ENCODE peak calls at places on chromosomes 16 and 17, in five cellular contexts. One of them, this sample, is unnamed.
A peak's percentile ranks its signal among the peaks of the same experiment; 100 is the strongest.

GRCh38 chr17:41178843-41179616 is 1.0 kb upstream of the KRTAP4-2 start:
- DNase-seq in fibroblast of mammary gland: peak; percentile 70
- DNase-seq in AG04450: no peak
- DNase-seq in choroid plexus epithelial cell: no peak
- DNase-seq in neural progenitor cell: no peak
- DNase-seq in this sample: no peak

GRCh38 chr16:15967223-15967546 is 17.8 kb downstream of the ABCC1 start:
- DNase-seq in fibroblast of mammary gland: no peak
- DNase-seq in AG04450: no peak
- DNase-seq in choroid plexus epithelial cell: no peak
- DNase-seq in neural progenitor cell: no peak
- DNase-seq in this sample: no peak

GRCh38 chr17:45791935-45792334 is 7.8 kb downstream of the CRHR1 start:
- DNase-seq in fibroblast of mammary gland: no peak
- DNase-seq in AG04450: no peak
- DNase-seq in choroid plexus epithelial cell: no peak
- DNase-seq in neural progenitor cell: no peak
- DNase-seq in this sample: no peak

GRCh38 chr17:82901356-82901755 is 61.5 kb upstream of the ZNF750 start:
- DNase-seq in fibroblast of mammary gland: no peak
- DNase-seq in AG04450: no peak
- DNase-seq in choroid plexus epithelial cell: no peak
- DNase-seq in neural progenitor cell: no peak
- DNase-seq in this sample: no peak

GRCh38 chr17:8923762-8924161 is 41.7 kb downstream of the PIK3R5 start:
- DNase-seq in fibroblast of mammary gland: no peak
- DNase-seq in AG04450: no peak
- DNase-seq in choroid plexus epithelial cell: no peak
- DNase-seq in neural progenitor cell: no peak
- DNase-seq in this sample: no peak

GRCh38 chr16:82639666-82640336 is 13.0 kb downstream of the CDH13 start:
- DNase-seq in fibroblast of mammary gland: peak; percentile 68
- DNase-seq in AG04450: no peak
- DNase-seq in choroid plexus epithelial cell: peak; percentile 80
- DNase-seq in neural progenitor cell: peak; percentile 82
- DNase-seq in this sample: no peak

GRCh38 chr17:69227536-69227935 is 1.1 kb downstream of the ABCA10 start:
- DNase-seq in fibroblast of mammary gland: no peak
- DNase-seq in AG04450: no peak
- DNase-seq in choroid plexus epithelial cell: no peak
- DNase-seq in neural progenitor cell: no peak
- DNase-seq in this sample: no peak

GRCh38 chr16:84277244-84277823 is 17.3 kb upstream of the WFDC1 start:
- DNase-seq in fibroblast of mammary gland: peak; percentile 47
- DNase-seq in AG04450: no peak
- DNase-seq in choroid plexus epithelial cell: peak; percentile 63
- DNase-seq in neural progenitor cell: peak; percentile 84
- DNase-seq in this sample: peak; percentile 46

GRCh38 chr17:27518750-27519521 is 62.7 kb downstream of the KSR1 start:
- DNase-seq in fibroblast of mammary gland: no peak
- DNase-seq in AG04450: no peak
- DNase-seq in choroid plexus epithelial cell: no peak
- DNase-seq in neural progenitor cell: no peak
- DNase-seq in this sample: no peak

GRCh38 chr17:44183024-44183423 is 3.7 kb upstream of the TMUB2 start:
- DNase-seq in fibroblast of mammary gland: no peak
- DNase-seq in AG04450: no peak
- DNase-seq in choroid plexus epithelial cell: no peak
- DNase-seq in neural progenitor cell: no peak
- DNase-seq in this sample: no peak

GRCh38 chr16:1745900-1746692 is 25.2 kb downstream of the NME3 start:
- DNase-seq in fibroblast of mammary gland: peak; percentile 55
- DNase-seq in AG04450: peak; percentile 33
- DNase-seq in choroid plexus epithelial cell: peak; percentile 96
- DNase-seq in neural progenitor cell: no peak
- DNase-seq in this sample: no peak

GRCh38 chr16:70724146-70725023 is 38.5 kb upstream of the MTSS2 start:
- DNase-seq in fibroblast of mammary gland: no peak
- DNase-seq in AG04450: no peak
- DNase-seq in choroid plexus epithelial cell: no peak
- DNase-seq in neural progenitor cell: no peak
- DNase-seq in this sample: no peak

GRCh38 chr17:40949406-40949805 is 12.0 kb upstream of the KRT23 start:
- DNase-seq in fibroblast of mammary gland: no peak
- DNase-seq in AG04450: no peak
- DNase-seq in choroid plexus epithelial cell: no peak
- DNase-seq in neural progenitor cell: peak; percentile 60
- DNase-seq in this sample: no peak

GRCh38 chr17:7538891-7539290 is 10.0 kb upstream of the TNFSF12 start:
- DNase-seq in fibroblast of mammary gland: peak; percentile 28
- DNase-seq in AG04450: no peak
- DNase-seq in choroid plexus epithelial cell: peak; percentile 19
- DNase-seq in neural progenitor cell: no peak
- DNase-seq in this sample: no peak

GRCh38 chr17:48047113-48047740 is 932 bp upstream of the NFE2L1 start:
- DNase-seq in fibroblast of mammary gland: peak; percentile 25
- DNase-seq in AG04450: no peak
- DNase-seq in choroid plexus epithelial cell: no peak
- DNase-seq in neural progenitor cell: peak; percentile 49
- DNase-seq in this sample: no peak

DNA sequence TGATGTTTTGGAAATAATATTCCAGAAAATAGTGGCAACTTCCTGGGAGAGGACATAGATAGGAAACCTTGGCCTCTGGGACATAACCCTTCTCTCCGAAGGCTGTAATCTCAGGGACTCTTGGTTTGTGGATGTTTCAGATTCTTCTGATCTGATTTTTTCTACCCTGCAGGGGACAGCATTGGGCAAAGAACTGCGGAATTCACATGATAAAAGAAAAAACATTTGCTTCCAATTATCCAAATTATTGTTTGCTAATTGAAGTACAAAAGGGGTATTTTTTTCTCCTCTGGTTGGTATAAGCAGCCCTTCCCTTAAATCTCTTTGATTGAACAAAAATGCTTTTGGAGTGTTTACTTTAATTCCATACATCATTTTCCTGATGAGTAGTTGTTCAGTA is 251.7 kb upstream of the IRX3 start:
- DNase-seq in fibroblast of mammary gland: peak; percentile 10
- DNase-seq in AG04450: no peak
- DNase-seq in choroid plexus epithelial cell: peak; percentile 7
- DNase-seq in neural progenitor cell: peak; percentile 6
- DNase-seq in this sample: no peak
- TF ChIP-seq CTCF in fibroblast of mammary gland: peak; percentile 30
- TF ChIP-seq CTCF in AG04450: no peak
- TF ChIP-seq CTCF in choroid plexus epithelial cell: peak; percentile 43
- TF ChIP-seq CTCF in neural progenitor cell: peak; percentile 33
- TF ChIP-seq CTCF in this sample: no peak

DNA sequence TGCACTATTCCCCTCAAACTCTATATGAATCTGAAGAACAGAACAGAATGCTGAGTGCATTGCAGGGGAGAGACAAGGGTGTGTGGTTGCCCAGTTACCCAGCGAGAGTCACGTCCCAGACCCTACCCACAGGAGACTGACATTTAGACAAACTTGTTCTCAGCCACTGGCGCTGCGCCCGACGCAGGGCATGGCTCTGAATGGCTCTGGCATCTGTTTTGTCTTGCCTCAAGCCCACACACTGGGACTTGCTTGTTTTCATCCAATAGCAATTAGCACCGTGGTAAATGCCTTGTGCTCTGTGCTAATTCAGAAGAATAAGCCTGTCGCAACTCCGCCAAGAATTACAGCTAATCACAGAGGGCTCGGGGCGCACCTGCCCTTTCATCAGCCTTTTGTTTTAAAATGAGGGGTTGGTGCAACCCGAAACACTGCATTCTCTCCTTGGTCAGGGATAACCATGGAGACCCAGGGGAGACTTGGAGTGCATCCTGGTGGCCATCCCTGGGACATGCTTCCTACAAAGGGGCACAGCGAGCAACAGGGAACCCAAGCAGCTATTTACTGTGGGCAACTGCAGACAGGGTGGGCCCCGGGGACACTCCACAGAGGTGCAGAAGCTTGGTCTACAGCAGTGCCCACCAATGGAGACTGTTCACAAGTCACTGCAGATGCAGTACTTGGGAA is 220.5 kb upstream of the ZFHX3 start:
- DNase-seq in fibroblast of mammary gland: no peak
- DNase-seq in AG04450: no peak
- DNase-seq in choroid plexus epithelial cell: peak; percentile 9
- DNase-seq in neural progenitor cell: peak; percentile 72
- DNase-seq in this sample: no peak
- TF ChIP-seq CTCF in fibroblast of mammary gland: peak; percentile 10
- TF ChIP-seq CTCF in AG04450: peak; percentile 45
- TF ChIP-seq CTCF in choroid plexus epithelial cell: peak; percentile 25
- TF ChIP-seq CTCF in neural progenitor cell: peak; percentile 47
- TF ChIP-seq CTCF in this sample: no peak

DNA sequence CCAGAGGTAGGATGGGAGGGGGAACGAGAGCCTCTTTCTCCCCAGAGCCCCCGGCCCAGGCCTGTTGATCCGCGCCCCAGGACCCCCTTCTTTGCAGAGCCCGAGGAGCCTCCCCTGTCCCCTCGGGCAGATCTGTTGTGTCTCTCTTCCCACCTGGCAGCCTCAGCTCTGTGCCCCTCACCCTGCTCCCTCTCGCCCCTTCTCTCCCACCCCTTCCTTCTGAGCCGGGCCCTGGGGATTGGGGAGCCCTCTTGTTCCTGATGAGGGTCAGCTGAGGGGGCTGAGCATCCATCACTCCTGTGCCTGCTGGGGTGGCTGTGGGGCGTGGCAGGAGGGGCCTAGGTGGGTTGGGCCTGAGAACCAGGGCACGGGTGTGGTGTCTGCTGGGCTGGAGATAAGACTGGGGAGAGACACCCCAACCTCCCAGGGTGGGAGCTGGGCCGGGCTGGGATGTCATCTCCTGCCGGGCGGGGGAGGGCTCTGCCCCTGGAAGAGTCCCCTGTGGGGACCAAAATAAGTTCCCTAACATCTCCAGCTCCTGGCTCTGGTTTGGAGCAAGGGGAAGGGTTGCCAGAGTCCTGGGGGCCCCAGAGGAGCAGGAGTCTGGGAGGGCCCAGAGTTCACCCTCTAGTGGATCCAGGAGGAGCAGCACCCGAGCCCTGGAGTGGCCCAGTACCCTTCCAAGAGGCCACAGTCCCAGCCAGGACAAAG is 65.4 kb downstream of the MRC2 start:
- DNase-seq in fibroblast of mammary gland: peak; percentile 54
- DNase-seq in AG04450: no peak
- DNase-seq in choroid plexus epithelial cell: peak; percentile 50
- DNase-seq in neural progenitor cell: peak; percentile 63
- DNase-seq in this sample: no peak
- TF ChIP-seq CTCF in fibroblast of mammary gland: peak; percentile 60
- TF ChIP-seq CTCF in AG04450: peak; percentile 61
- TF ChIP-seq CTCF in choroid plexus epithelial cell: peak; percentile 72
- TF ChIP-seq CTCF in neural progenitor cell: peak; percentile 51
- TF ChIP-seq CTCF in this sample: no peak

GRCh38 chr17:38602862-38603785 is 2.6 kb downstream of the SRCIN1 start:
- DNase-seq in fibroblast of mammary gland: no peak
- DNase-seq in AG04450: no peak
- DNase-seq in choroid plexus epithelial cell: no peak
- DNase-seq in neural progenitor cell: peak; percentile 43
- DNase-seq in this sample: no peak

GRCh38 chr17:38603786-38604478 is 1.8 kb downstream of the SRCIN1 start:
- DNase-seq in fibroblast of mammary gland: no peak
- DNase-seq in AG04450: no peak
- DNase-seq in choroid plexus epithelial cell: no peak
- DNase-seq in neural progenitor cell: no peak
- DNase-seq in this sample: no peak

GRCh38 chr17:38605230-38605851 is 411 bp downstream of the SRCIN1 start:
- DNase-seq in fibroblast of mammary gland: no peak
- DNase-seq in AG04450: no peak
- DNase-seq in choroid plexus epithelial cell: no peak
- DNase-seq in neural progenitor cell: peak; percentile 89
- DNase-seq in this sample: no peak

GRCh38 chr17:38605852-38606645 is at the start of gene SRCIN1:
- DNase-seq in fibroblast of mammary gland: no peak
- DNase-seq in AG04450: no peak
- DNase-seq in choroid plexus epithelial cell: no peak
- DNase-seq in neural progenitor cell: peak; percentile 86
- DNase-seq in this sample: peak; percentile 51

GRCh38 chr17:38604479-38605229 is 1.1 kb downstream of the SRCIN1 start:
- DNase-seq in fibroblast of mammary gland: no peak
- DNase-seq in AG04450: no peak
- DNase-seq in choroid plexus epithelial cell: no peak
- DNase-seq in neural progenitor cell: peak; percentile 87
- DNase-seq in this sample: no peak
- TF ChIP-seq CTCF in fibroblast of mammary gland: no peak
- TF ChIP-seq CTCF in AG04450: no peak
- TF ChIP-seq CTCF in choroid plexus epithelial cell: no peak
- TF ChIP-seq CTCF in neural progenitor cell: peak; percentile 55
- TF ChIP-seq CTCF in this sample: no peak

DNA sequence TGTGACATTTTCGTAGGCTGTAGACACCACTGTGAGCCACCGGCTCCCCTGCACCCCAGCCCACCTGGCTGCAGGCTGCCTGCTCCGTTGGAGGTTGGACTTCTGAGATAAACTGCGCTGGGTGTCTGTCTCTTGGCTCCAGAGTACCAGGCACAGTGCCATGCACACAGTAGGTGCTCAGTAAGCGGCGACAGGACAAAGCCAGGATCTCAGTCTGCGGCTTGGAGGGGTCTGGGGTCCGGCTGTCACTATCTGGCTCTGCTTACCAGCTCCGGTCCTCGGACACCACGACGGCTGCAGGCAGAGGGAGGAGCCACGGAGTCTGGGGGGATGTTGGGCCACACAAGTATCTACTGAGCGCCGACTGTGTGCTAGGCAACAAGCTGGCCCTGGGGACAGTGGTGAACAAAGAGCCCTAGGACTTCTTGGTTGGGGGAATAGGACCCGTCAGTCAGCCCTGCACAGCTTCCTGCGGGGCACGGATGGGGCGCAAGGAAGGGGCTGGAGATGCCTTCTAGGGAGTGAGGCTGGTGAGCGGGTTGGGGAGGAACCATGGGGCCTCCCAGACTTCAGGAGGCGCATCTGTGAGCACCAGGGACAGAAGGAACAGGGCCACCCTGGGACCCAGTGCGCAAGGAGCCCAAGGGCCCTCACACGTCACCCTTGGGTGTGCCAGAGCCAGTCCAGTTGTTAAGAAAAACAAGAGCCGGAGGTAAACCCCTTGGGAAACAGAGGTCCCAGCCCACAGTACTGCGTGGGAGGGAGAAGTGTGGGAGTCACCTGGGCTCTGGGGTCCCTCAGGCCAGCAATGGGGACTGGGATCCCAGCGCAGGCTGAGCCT is 17.3 kb downstream of the JPH3 start:
- DNase-seq in fibroblast of mammary gland: no peak
- DNase-seq in AG04450: no peak
- DNase-seq in choroid plexus epithelial cell: no peak
- DNase-seq in neural progenitor cell: no peak
- DNase-seq in this sample: no peak
- TF ChIP-seq CTCF in fibroblast of mammary gland: no peak
- TF ChIP-seq CTCF in AG04450: no peak
- TF ChIP-seq CTCF in choroid plexus epithelial cell: no peak
- TF ChIP-seq CTCF in neural progenitor cell: no peak
- TF ChIP-seq CTCF in this sample: no peak

This sample was measured in natural killer cell.